ENCODE peak calls at places on chromosomes 16 and 17, in five cellular contexts. J is CD8-positive, alpha-beta memory T cell; C is SJSA1; I is upper lobe of right lung; K is tibial nerve. Z is an unnamed sample.

GRCh38 chr16:55000595-55000994 is 69.9 kb downstream of the IRX5 start:
- DNase-seq in K (no peak), C (no peak), I (no peak), J (no peak), Z (no peak)

GRCh38 chr17:27981978-27982377 is 60.5 kb upstream of the NLK start:
- DNase-seq in J (no peak), I (no peak), K (no peak), C (no peak), Z (no peak)

GRCh38 chr17:30599424-30600061 is 122.3 kb downstream of the GOSR1 start:
- DNase-seq in J (no peak), C (no peak), K (no peak), I (no peak), Z (no peak)

GRCh38 chr17:50331085-50331791 is 14.7 kb upstream of the XYLT2 start:
- DNase-seq in I (peak), J (no peak), C (no peak), K (no peak), Z (no peak)

GRCh38 chr17:57539528-57540301 is 205.4 kb downstream of the CCDC182 start:
- DNase-seq in J (no peak), I (no peak), C (no peak), K (no peak), Z (no peak)

GRCh38 chr16:21159281-21159951 is 942 bp downstream of the LDAF1 start:
- DNase-seq in C (no peak), I (peak), K (no peak), J (peak), Z (no peak)

GRCh38 chr17:81020767-81021497 is 14.0 kb upstream of the BAIAP2 start:
- DNase-seq in C (no peak), J (no peak), K (no peak), I (peak), Z (peak)

GRCh38 chr17:77770331-77771105 is 188.0 kb upstream of the TNRC6C start:
- DNase-seq in J (no peak), I (no peak), C (no peak), K (no peak), Z (no peak)

GRCh38 chr17:45231481-45232116 is 9.9 kb downstream of the FMNL1 start:
- DNase-seq in I (no peak), K (no peak), J (no peak), C (peak), Z (no peak)

GRCh38 chr16:27706803-27707685 is 157.1 kb downstream of the KATNIP start:
- DNase-seq in K (no peak), J (no peak), I (peak), C (no peak), Z (no peak)

GRCh38 chr17:61997649-61998048 is 67.4 kb downstream of the MED13 start:
- DNase-seq in K (no peak), J (no peak), C (no peak), I (no peak), Z (no peak)

GRCh38 chr17:43171761-43172487 is 910 bp downstream of the NBR1 start:
- DNase-seq in I (no peak), K (no peak), J (no peak), C (peak), Z (no peak)

GRCh38 chr16:78584991-78585390 is 485.5 kb downstream of the WWOX start:
- DNase-seq in K (no peak), J (no peak), C (no peak), I (no peak), Z (no peak)

GRCh38 chr16:85148959-85149358 is 36.7 kb upstream of the CIBAR2 start:
- DNase-seq in J (no peak), K (no peak), I (no peak), C (no peak), Z (no peak)

GRCh38 chr17:81536299-81537290 is 8.4 kb downstream of the FSCN2 start:
- DNase-seq in I (no peak), C (no peak), K (no peak), J (no peak), Z (no peak)

GRCh38 chr17:50920891-50921595 is 54.9 kb upstream of the TOB1 start:
- DNase-seq in K (no peak), J (no peak), C (no peak), I (no peak), Z (no peak)

GRCh38 chr17:4006745-4007211 is 42.5 kb upstream of the ATP2A3 start:
- DNase-seq in C (no peak), J (no peak), K (no peak), I (no peak), Z (no peak)

GRCh38 chr16:86946981-86947380 is 368.6 kb downstream of the FOXL1 start:
- DNase-seq in K (no peak), C (no peak), J (no peak), I (peak), Z (no peak)

GRCh38 chr16:26178298-26178697 is 486.5 kb downstream of the HS3ST4 start:
- DNase-seq in C (no peak), J (no peak), I (no peak), K (no peak), Z (no peak)

GRCh38 chr16:8753411-8754054 is 43.9 kb downstream of the TMEM186 start:
- DNase-seq in I (no peak), J (no peak), K (no peak), C (no peak), Z (no peak)

GRCh38 chr17:4204676-4205075 is 59.1 kb downstream of the ANKFY1 start:
- DNase-seq in J (no peak), I (no peak), C (no peak), K (peak), Z (no peak)

GRCh38 chr17:16488572-16488997 is 3.4 kb downstream of the LRRC75A start:
- DNase-seq in J (no peak), I (no peak), K (no peak), C (no peak), Z (no peak)

GRCh38 chr17:58575511-58575910 is 61.1 kb upstream of the MTMR4 start:
- DNase-seq in C (no peak), K (no peak), I (no peak), J (no peak), Z (no peak)

GRCh38 chr16:50887500-50887899 is 145.6 kb downstream of the CYLD start:
- DNase-seq in I (no peak), J (no peak), C (no peak), K (no peak), Z (no peak)

GRCh38 chr17:83065660-83066542 is 13.5 kb upstream of the METRNL start:
- DNase-seq in I (peak), J (no peak), K (peak), C (peak), Z (no peak)

GRCh38 chr17:75524971-75525805 is at the start of gene LLGL2:
- DNase-seq in I (peak), C (no peak), J (peak), K (peak), Z (no peak)

GRCh38 chr17:3723556-3724372 is at the start of gene HASPIN:
- DNase-seq in C (peak), I (peak), J (peak), K (peak), Z (peak)

GRCh38 chr16:10121496-10121895 is 60.7 kb downstream of the GRIN2A start:
- DNase-seq in J (no peak), I (no peak), K (no peak), C (no peak), Z (no peak)

GRCh38 chr16:46629331-46629843 is 8.2 kb upstream of the SHCBP1 start:
- DNase-seq in J (no peak), K (no peak), I (no peak), C (peak), Z (no peak)

GRCh38 chr16:75196826-75197225 is 10.1 kb downstream of the CTRB2 start:
- DNase-seq in I (peak), C (peak), J (no peak), K (no peak), Z (no peak)

GRCh38 chr17:65522751-65523404 is 38.6 kb downstream of the AXIN2 start:
- DNase-seq in I (no peak), K (no peak), C (no peak), J (no peak), Z (no peak)

GRCh38 chr17:76132574-76133338 is 8.3 kb downstream of the FOXJ1 start:
- DNase-seq in I (peak), C (peak), K (no peak), J (no peak), Z (no peak)

GRCh38 chr16:660459-661183 is 7.3 kb upstream of the RHOT2 start:
- DNase-seq in K (peak), I (peak), C (no peak), J (peak), Z (peak)

GRCh38 chr17:82019905-82020873 is 2.5 kb downstream of the CENPX start:
- DNase-seq in J (peak), K (no peak), I (peak), C (peak), Z (no peak)

GRCh38 chr17:68972119-68972704 is 17.0 kb upstream of the ABCA8 start:
- DNase-seq in K (no peak), C (no peak), J (no peak), I (no peak), Z (no peak)

GRCh38 chr16:47424846-47425245 is 36.0 kb downstream of the ITFG1 start:
- DNase-seq in K (no peak), I (no peak), C (no peak), J (no peak), Z (no peak)

GRCh38 chr17:17151541-17151940 is 54.6 kb downstream of the PLD6 start:
- DNase-seq in I (no peak), K (no peak), C (peak), J (no peak), Z (no peak)

GRCh38 chr17:38898291-38898679 is 27.1 kb upstream of the LASP1NB start:
- DNase-seq in C (no peak), I (no peak), K (no peak), J (peak), Z (no peak)
- H3K27ac ChIP-seq in C (no peak), I (peak), K (peak), J (peak), Z (peak)

GRCh38 chr17:9109933-9110332 is 88.6 kb downstream of the NTN1 start:
- DNase-seq in K (no peak), J (no peak), C (no peak), I (no peak), Z (no peak)
- H3K27ac ChIP-seq in K (no peak), J (no peak), C (no peak), I (no peak), Z (no peak)

DNA sequence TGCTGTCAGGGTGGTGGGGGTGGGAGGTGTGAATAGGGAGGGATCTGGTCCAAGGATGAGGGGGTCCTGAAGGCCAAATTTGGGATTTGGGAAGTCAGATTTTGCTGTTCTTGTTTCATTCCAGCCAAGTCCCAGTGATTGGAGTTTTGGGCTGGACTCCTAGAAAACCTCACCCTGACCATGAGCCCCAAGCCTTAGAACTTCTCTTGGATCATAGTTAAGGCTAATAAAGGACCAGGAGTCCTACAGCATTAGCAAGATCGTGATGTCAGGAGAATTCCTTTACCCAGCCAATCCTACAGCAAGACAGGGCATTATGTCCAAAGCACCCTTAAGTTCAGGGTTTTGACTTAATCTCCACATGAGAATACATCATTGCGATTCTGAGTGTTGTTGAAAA is 85.0 kb downstream of the SOX9 start:
- DNase-seq in I (no peak), C (no peak), J (no peak), K (no peak), Z (no peak)
- H3K27ac ChIP-seq in I (no peak), C (no peak), J (no peak), K (no peak), Z (no peak)

GRCh38 chr16:11494029-11494428 is 92.7 kb downstream of the LITAF start:
- DNase-seq in K (no peak), J (no peak), C (no peak), I (no peak), Z (no peak)
- H3K27ac ChIP-seq in K (no peak), J (no peak), C (no peak), I (no peak), Z (no peak)

DNA sequence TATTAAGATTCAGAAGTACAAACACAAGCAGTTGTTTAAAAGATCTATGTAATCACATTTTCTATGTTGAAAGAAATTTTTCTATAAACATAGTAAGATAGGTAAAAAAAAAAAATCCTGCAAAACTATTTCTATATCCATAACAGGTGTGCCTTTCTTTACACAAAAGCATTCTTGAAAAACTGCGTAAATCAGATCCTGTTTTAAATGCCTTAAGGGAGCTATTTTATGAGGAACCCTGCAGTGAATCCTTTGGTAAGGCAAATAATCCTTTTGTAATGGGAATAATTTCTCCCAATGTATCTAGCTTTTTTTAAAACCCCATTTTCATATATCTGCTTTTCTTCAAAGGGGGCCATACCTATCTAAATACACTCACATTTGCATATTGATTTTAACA is 157.3 kb downstream of the AATF start:
- DNase-seq in C (no peak), I (no peak), J (no peak), K (no peak), Z (no peak)
- H3K27ac ChIP-seq in C (no peak), I (no peak), J (no peak), K (no peak), Z (no peak)

GRCh38 chr17:11742891-11743290 is 144.6 kb downstream of the DNAH9 start:
- DNase-seq in J (no peak), I (no peak), K (no peak), C (no peak), Z (no peak)

GRCh38 chr17:11744696-11745095 is 146.4 kb downstream of the DNAH9 start:
- DNase-seq in J (no peak), K (no peak), I (no peak), C (peak), Z (no peak)

GRCh38 chr17:11747441-11747840 is 149.2 kb downstream of the DNAH9 start:
- DNase-seq in C (no peak), I (no peak), K (no peak), J (no peak), Z (no peak)
- H3K27ac ChIP-seq in C (no peak), I (no peak), K (no peak), J (no peak), Z (no peak)

GRCh38 chr16:53944026-53944425 is 240.1 kb downstream of the FTO start:
- DNase-seq in C (no peak), I (no peak), J (no peak), K (no peak), Z (no peak)
- H3K27ac ChIP-seq in C (no peak), I (no peak), J (no peak), K (no peak), Z (no peak)

GRCh38 chr17:63983326-63983725 is 10.6 kb upstream of the SCN4A start:
- DNase-seq in J (no peak), I (no peak), C (no peak), K (no peak), Z (no peak)
- H3K27ac ChIP-seq in J (no peak), I (peak), C (no peak), K (peak), Z (no peak)

Z was measured in substantia nigra.